ENCODE peak calls at places on chromosomes 6 and 20, in four cellular contexts. I, U, C and L are unnamed samples. For H3K36me3, the result is how much of the 10 kb centered on the place peaks cover.

GRCh38 chr6:19024737-19025136 is 637.6 kb downstream of the RNF144B start:
- DNase-seq in I (peak), U (no peak), C (no peak), L (peak)

GRCh38 chr6:157808405-157808950 is 14.6 kb upstream of the SNX9 start:
- DNase-seq in I (no peak), U (no peak), C (no peak), L (no peak)

GRCh38 chr6:38233161-38233791 is 406.5 kb downstream of the BTBD9 start:
- DNase-seq in I (no peak), U (peak), C (no peak), L (peak)

GRCh38 chr6:158892266-158892665 is 73.1 kb upstream of the EZR start:
- DNase-seq in I (no peak), U (no peak), C (no peak), L (no peak)

GRCh38 chr6:144725731-144726522 is 440.8 kb downstream of the UTRN start:
- DNase-seq in I (no peak), U (no peak), C (peak), L (no peak)

GRCh38 chr20:53149184-53149651 is 177.1 kb downstream of the TSHZ2 start:
- DNase-seq in I (no peak), U (no peak), C (no peak), L (no peak)

GRCh38 chr6:83270971-83271714 is 78.0 kb downstream of the RWDD2A start:
- DNase-seq in I (no peak), U (no peak), C (no peak), L (peak)

GRCh38 chr6:12286381-12287132 is 3.6 kb upstream of the EDN1 start:
- DNase-seq in I (no peak), U (no peak), C (no peak), L (no peak)

GRCh38 chr6:148969679-148970078 is 222.8 kb downstream of the UST start:
- DNase-seq in I (peak), U (no peak), C (peak), L (peak)

GRCh38 chr20:37880726-37881591 is 22.0 kb upstream of the VSTM2L start:
- DNase-seq in I (peak), U (no peak), C (peak), L (no peak)

DNA sequence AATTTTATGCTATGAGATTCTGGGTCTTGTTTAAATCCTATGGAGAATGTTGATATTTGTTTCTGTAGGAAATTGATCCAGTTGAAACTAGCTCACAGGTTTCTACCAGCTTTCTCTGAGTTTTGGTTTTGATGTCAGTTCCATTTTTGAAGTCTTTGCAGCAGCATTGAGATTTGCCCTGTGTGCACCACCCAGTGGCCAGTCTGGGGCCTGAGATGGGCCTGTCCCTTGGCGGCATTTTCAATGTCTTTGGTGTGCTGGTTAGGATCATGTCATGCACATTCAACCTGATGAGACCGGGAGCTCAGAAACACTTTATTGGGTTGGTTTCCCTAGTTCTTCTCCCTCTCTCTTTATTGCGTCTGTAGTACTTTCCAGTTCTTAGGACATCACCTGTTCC is 395.2 kb upstream of the MAP3K7 start:
- DNase-seq in I (no peak), U (no peak), C (no peak), L (no peak)
- TF ChIP-seq CTCF in I (no peak), U (no peak), C (no peak), L (no peak)

GRCh38 chr6:167528239-167528638 is 203.4 kb downstream of the TTLL2 start:
- DNase-seq in I (no peak), U (no peak), C (no peak), L (no peak)

GRCh38 chr6:167524720-167525119 is 199.8 kb downstream of the TTLL2 start:
- DNase-seq in I (no peak), U (no peak), C (no peak), L (no peak)

GRCh38 chr6:167524261-167524660 is 199.4 kb downstream of the TTLL2 start:
- DNase-seq in I (no peak), U (no peak), C (no peak), L (no peak)

GRCh38 chr6:167523426-167523825 is 198.5 kb downstream of the TTLL2 start:
- DNase-seq in I (no peak), U (no peak), C (no peak), L (no peak)

DNA sequence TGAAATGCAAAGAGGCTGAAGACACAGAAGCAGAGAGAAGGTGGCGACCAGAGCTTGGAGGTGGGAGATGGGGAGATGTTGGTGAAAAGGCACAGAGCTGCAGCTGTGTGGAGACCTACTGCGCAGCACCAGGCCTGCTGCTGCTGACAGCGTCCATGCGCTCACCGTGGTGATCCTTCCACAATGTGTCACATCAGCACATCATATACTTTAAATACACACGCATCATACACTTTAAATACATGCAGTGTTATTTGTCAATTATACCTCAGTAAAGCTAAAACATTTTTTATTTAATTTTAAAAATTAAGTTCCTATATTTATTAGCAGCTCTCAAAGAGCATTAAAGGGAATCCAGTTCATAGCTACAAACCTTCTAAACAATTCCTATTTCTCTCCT is 200.9 kb downstream of the TTLL2 start:
- DNase-seq in I (no peak), U (no peak), C (no peak), L (no peak)
- H3K36me3 ChIP-seq in I (under half), U (under half), C (under half), L (under half)

DNA sequence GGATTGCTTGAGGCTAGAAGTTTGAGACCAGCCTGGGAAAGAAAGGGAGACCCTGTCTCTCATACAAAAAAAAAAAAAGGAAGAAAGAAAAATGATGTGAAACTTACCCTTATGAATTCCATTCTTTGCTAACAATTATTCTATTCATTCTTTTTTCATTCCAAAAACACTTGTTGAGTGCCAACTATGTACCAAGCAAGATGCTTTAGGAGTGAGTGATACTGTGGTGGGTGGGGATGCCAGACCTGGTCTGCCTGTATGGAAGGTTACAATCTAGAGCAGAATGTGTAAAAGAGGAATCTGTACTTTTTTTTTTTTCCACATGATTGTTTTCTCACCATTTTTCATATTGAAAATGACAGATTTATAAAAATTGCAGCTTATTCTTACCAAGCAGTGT is 73.8 kb upstream of the TULP1 start:
- DNase-seq in I (no peak), U (no peak), C (no peak), L (no peak)
- TF ChIP-seq CTCF in I (no peak), U (no peak), C (no peak), L (no peak)

GRCh38 chr20:36613974-36614373 is 8.4 kb downstream of the RAB5IF start:
- DNase-seq in I (no peak), U (no peak), C (no peak), L (no peak)

GRCh38 chr20:36614781-36615557 is 9.4 kb downstream of the RAB5IF start:
- DNase-seq in I (no peak), U (peak), C (no peak), L (no peak)

GRCh38 chr20:36607586-36608387 is 2.2 kb downstream of the RAB5IF start:
- DNase-seq in I (peak), U (no peak), C (no peak), L (no peak)

GRCh38 chr20:36606171-36607116 is 865 bp downstream of the RAB5IF start:
- DNase-seq in I (peak), U (peak), C (no peak), L (peak)

GRCh38 chr20:36611625-36612024 is 6.0 kb downstream of the RAB5IF start:
- DNase-seq in I (no peak), U (no peak), C (no peak), L (no peak)
- H3K36me3 ChIP-seq in I (under half), U (half or more), C (half or more), L (half or more)

DNA sequence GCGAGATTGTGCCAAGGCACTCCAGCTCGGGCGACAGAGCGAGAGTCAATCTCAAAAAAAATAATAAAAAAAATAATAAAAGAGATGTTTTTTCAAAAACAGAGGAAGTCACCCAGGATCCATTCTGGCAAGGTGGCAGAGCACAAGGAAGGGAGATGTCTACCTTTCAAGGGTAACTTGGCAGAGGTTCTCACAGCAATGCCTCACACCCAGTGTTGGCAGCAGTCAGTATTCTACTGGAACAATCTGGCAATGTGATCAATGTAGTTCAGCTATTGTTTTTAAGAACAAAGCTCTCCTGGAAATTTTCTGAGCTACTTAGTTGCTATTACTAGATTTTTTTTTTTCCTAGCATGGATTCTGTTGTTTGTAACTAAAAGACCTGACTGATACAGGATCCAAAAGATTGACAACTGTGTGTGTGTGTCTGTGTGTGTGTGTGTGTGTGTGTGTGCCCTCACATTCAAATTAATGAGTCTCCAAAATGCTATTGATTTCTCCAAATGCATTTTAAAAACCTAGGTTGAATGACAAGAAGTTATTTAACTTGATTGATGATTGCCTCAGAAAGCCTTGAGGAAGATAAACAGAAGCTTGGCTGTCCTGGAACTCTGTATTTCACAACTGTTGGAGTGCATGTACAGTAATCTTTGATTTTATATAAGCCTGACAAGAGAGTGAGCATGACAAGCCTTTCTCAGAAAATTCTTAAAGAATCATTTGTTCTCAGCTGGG is 114.1 kb upstream of the RREB1 start:
- DNase-seq in I (no peak), U (peak), C (no peak), L (no peak)
- TF ChIP-seq CTCF in I (no peak), U (no peak), C (no peak), L (no peak)

GRCh38 chr6:42268835-42269204 is 51.2 kb upstream of the MRPS10 start:
- DNase-seq in I (no peak), U (no peak), C (no peak), L (no peak)

GRCh38 chr6:42264852-42265390 is 47.3 kb upstream of the MRPS10 start:
- DNase-seq in I (no peak), U (no peak), C (no peak), L (no peak)

GRCh38 chr6:42268016-42268834 is 50.6 kb upstream of the MRPS10 start:
- DNase-seq in I (no peak), U (no peak), C (no peak), L (no peak)

GRCh38 chr6:42264146-42264851 is 46.6 kb upstream of the MRPS10 start:
- DNase-seq in I (no peak), U (no peak), C (no peak), L (no peak)

DNA sequence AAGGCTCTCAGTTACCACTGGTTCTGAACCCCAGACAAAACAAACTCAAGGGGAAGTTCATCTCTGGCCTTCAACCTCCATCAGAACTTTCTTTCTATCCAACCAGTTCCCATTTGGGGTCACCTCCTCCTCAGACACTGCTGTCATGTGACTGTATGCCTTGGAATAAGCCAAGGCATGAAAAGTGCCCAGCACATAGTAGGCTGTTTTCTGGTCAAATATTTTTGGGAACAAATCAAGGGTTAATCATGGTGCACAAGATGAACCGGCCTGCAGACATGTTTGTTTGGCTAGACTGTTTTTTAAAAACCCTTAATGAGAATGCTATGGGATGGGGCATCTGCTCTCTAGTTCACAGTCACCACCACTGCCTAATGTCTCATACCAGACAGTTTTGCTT is 48.9 kb upstream of the MRPS10 start:
- DNase-seq in I (no peak), U (no peak), C (no peak), L (no peak)
- H3K36me3 ChIP-seq in I (under half), U (under half), C (under half), L (under half)